ENCODE peak calls at places on chromosomes 2 and 18, in ten cellular contexts. One of them, this sample, is unnamed.

GRCh38 chr2:118130385-118130784 is 42.1 kb downstream of the INSIG2 start:
- DNase-seq in HepG2: no peak
- DNase-seq in tibial nerve: no peak
- DNase-seq in transverse colon: no peak
- DNase-seq in A549: no peak
- DNase-seq in sigmoid colon: no peak
- DNase-seq in H1: no peak
- DNase-seq in esophagus muscularis mucosa: no peak
- DNase-seq in suprapubic skin: no peak
- DNase-seq in stomach: no peak
- DNase-seq in this sample: no peak

GRCh38 chr18:53752968-53753367 is 471.5 kb downstream of the MBD2 start:
- DNase-seq in HepG2: no peak
- DNase-seq in tibial nerve: no peak
- DNase-seq in transverse colon: no peak
- DNase-seq in A549: no peak
- DNase-seq in sigmoid colon: no peak
- DNase-seq in H1: no peak
- DNase-seq in esophagus muscularis mucosa: no peak
- DNase-seq in suprapubic skin: no peak
- DNase-seq in stomach: no peak
- DNase-seq in this sample: no peak

GRCh38 chr2:176018708-176019107 is 16.6 kb upstream of the LNPK start:
- DNase-seq in HepG2: no peak
- DNase-seq in tibial nerve: no peak
- DNase-seq in transverse colon: no peak
- DNase-seq in A549: no peak
- DNase-seq in sigmoid colon: no peak
- DNase-seq in H1: no peak
- DNase-seq in esophagus muscularis mucosa: no peak
- DNase-seq in suprapubic skin: no peak
- DNase-seq in stomach: no peak
- DNase-seq in this sample: no peak

GRCh38 chr18:35590935-35591334 is 9.4 kb downstream of the GALNT1 start:
- DNase-seq in HepG2: peak
- DNase-seq in tibial nerve: no peak
- DNase-seq in transverse colon: no peak
- DNase-seq in A549: no peak
- DNase-seq in sigmoid colon: no peak
- DNase-seq in H1: no peak
- DNase-seq in esophagus muscularis mucosa: no peak
- DNase-seq in suprapubic skin: no peak
- DNase-seq in stomach: no peak
- DNase-seq in this sample: no peak

GRCh38 chr18:24826605-24827004 is 366.2 kb downstream of the HRH4 start:
- DNase-seq in HepG2: no peak
- DNase-seq in tibial nerve: no peak
- DNase-seq in transverse colon: no peak
- DNase-seq in A549: no peak
- DNase-seq in sigmoid colon: no peak
- DNase-seq in H1: no peak
- DNase-seq in esophagus muscularis mucosa: no peak
- DNase-seq in suprapubic skin: no peak
- DNase-seq in stomach: no peak
- DNase-seq in this sample: no peak

GRCh38 chr2:218831378-218831990 is at the start of gene PRKAG3:
- DNase-seq in HepG2: no peak
- DNase-seq in tibial nerve: no peak
- DNase-seq in transverse colon: no peak
- DNase-seq in A549: no peak
- DNase-seq in sigmoid colon: no peak
- DNase-seq in H1: no peak
- DNase-seq in esophagus muscularis mucosa: no peak
- DNase-seq in suprapubic skin: no peak
- DNase-seq in stomach: no peak
- DNase-seq in this sample: no peak

GRCh38 chr18:4207383-4207782 is 247.7 kb downstream of the DLGAP1 start:
- DNase-seq in HepG2: no peak
- DNase-seq in tibial nerve: no peak
- DNase-seq in transverse colon: no peak
- DNase-seq in A549: no peak
- DNase-seq in sigmoid colon: no peak
- DNase-seq in H1: peak
- DNase-seq in esophagus muscularis mucosa: no peak
- DNase-seq in suprapubic skin: no peak
- DNase-seq in stomach: no peak
- DNase-seq in this sample: no peak

GRCh38 chr2:136135924-136136906 is 18.3 kb upstream of the CXCR4 start:
- DNase-seq in HepG2: no peak
- DNase-seq in tibial nerve: no peak
- DNase-seq in transverse colon: peak
- DNase-seq in A549: no peak
- DNase-seq in sigmoid colon: no peak
- DNase-seq in H1: no peak
- DNase-seq in esophagus muscularis mucosa: no peak
- DNase-seq in suprapubic skin: no peak
- DNase-seq in stomach: peak
- DNase-seq in this sample: no peak

GRCh38 chr2:216911886-216912285 is 52.0 kb upstream of the TNP1 start:
- DNase-seq in HepG2: no peak
- DNase-seq in tibial nerve: no peak
- DNase-seq in transverse colon: no peak
- DNase-seq in A549: no peak
- DNase-seq in sigmoid colon: no peak
- DNase-seq in H1: no peak
- DNase-seq in esophagus muscularis mucosa: no peak
- DNase-seq in suprapubic skin: no peak
- DNase-seq in stomach: no peak
- DNase-seq in this sample: no peak

GRCh38 chr2:216911008-216911407 is 51.1 kb upstream of the TNP1 start:
- DNase-seq in HepG2: no peak
- DNase-seq in tibial nerve: no peak
- DNase-seq in transverse colon: no peak
- DNase-seq in A549: no peak
- DNase-seq in sigmoid colon: no peak
- DNase-seq in H1: no peak
- DNase-seq in esophagus muscularis mucosa: no peak
- DNase-seq in suprapubic skin: no peak
- DNase-seq in stomach: no peak
- DNase-seq in this sample: no peak

GRCh38 chr2:216915548-216916128 is 55.8 kb upstream of the TNP1 start:
- DNase-seq in HepG2: no peak
- DNase-seq in tibial nerve: no peak
- DNase-seq in transverse colon: no peak
- DNase-seq in A549: no peak
- DNase-seq in sigmoid colon: no peak
- DNase-seq in H1: no peak
- DNase-seq in esophagus muscularis mucosa: no peak
- DNase-seq in suprapubic skin: no peak
- DNase-seq in stomach: no peak
- DNase-seq in this sample: no peak

GRCh38 chr2:216916956-216917650 is 57.2 kb upstream of the TNP1 start:
- DNase-seq in HepG2: no peak
- DNase-seq in tibial nerve: no peak
- DNase-seq in transverse colon: no peak
- DNase-seq in A549: no peak
- DNase-seq in sigmoid colon: no peak
- DNase-seq in H1: no peak
- DNase-seq in esophagus muscularis mucosa: no peak
- DNase-seq in suprapubic skin: no peak
- DNase-seq in stomach: no peak
- DNase-seq in this sample: no peak

DNA sequence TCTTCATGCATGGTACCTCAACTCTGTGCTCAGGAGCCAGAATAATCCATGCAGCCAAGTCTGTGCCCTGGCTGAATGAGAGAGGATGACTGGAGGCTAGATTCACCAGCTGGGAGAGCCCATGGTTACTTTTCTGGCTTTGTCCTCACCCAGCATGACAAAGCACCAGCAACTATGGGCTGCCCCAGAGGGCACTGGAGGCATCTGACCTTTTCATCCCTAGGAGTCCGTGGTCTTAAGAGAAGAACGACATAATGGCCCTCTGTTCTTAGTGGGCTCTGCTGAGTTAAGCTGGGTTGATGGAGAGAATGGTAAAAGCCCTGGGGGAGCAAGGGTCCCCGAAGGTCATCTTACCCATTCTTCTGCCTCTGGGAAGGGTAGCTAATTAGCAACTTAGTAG is 54.6 kb upstream of the TNP1 start:
- DNase-seq in HepG2: no peak
- DNase-seq in tibial nerve: no peak
- DNase-seq in transverse colon: no peak
- DNase-seq in A549: no peak
- DNase-seq in sigmoid colon: no peak
- DNase-seq in H1: no peak
- DNase-seq in esophagus muscularis mucosa: no peak
- DNase-seq in suprapubic skin: no peak
- DNase-seq in stomach: no peak
- DNase-seq in this sample: no peak
- TF ChIP-seq EP300 in HepG2: no peak
- TF ChIP-seq EP300 in tibial nerve: no peak
- TF ChIP-seq EP300 in transverse colon: no peak
- TF ChIP-seq EP300 in A549: no peak
- TF ChIP-seq EP300 in sigmoid colon: no peak
- TF ChIP-seq EP300 in H1: no peak
- TF ChIP-seq EP300 in esophagus muscularis mucosa: no peak
- TF ChIP-seq EP300 in suprapubic skin: no peak
- TF ChIP-seq EP300 in stomach: no peak
- TF ChIP-seq EP300 in this sample: no peak

GRCh38 chr2:222423186-222423585 is 1.2 kb upstream of the SGPP2 start:
- DNase-seq in HepG2: no peak
- DNase-seq in tibial nerve: no peak
- DNase-seq in transverse colon: no peak
- DNase-seq in A549: no peak
- DNase-seq in sigmoid colon: no peak
- DNase-seq in H1: no peak
- DNase-seq in esophagus muscularis mucosa: peak
- DNase-seq in suprapubic skin: no peak
- DNase-seq in stomach: no peak
- DNase-seq in this sample: no peak

GRCh38 chr2:222423632-222424280 is 587 bp upstream of the SGPP2 start:
- DNase-seq in HepG2: no peak
- DNase-seq in tibial nerve: no peak
- DNase-seq in transverse colon: no peak
- DNase-seq in A549: no peak
- DNase-seq in sigmoid colon: no peak
- DNase-seq in H1: no peak
- DNase-seq in esophagus muscularis mucosa: peak
- DNase-seq in suprapubic skin: no peak
- DNase-seq in stomach: no peak
- DNase-seq in this sample: peak

GRCh38 chr2:222424281-222424728 is at the start of gene SGPP2:
- DNase-seq in HepG2: no peak
- DNase-seq in tibial nerve: no peak
- DNase-seq in transverse colon: peak
- DNase-seq in A549: no peak
- DNase-seq in sigmoid colon: no peak
- DNase-seq in H1: no peak
- DNase-seq in esophagus muscularis mucosa: peak
- DNase-seq in suprapubic skin: no peak
- DNase-seq in stomach: peak
- DNase-seq in this sample: peak

GRCh38 chr2:222426836-222427130 is 2.4 kb downstream of the SGPP2 start:
- DNase-seq in HepG2: no peak
- DNase-seq in tibial nerve: no peak
- DNase-seq in transverse colon: no peak
- DNase-seq in A549: no peak
- DNase-seq in sigmoid colon: no peak
- DNase-seq in H1: no peak
- DNase-seq in esophagus muscularis mucosa: no peak
- DNase-seq in suprapubic skin: no peak
- DNase-seq in stomach: no peak
- DNase-seq in this sample: no peak

GRCh38 chr2:222424729-222425671 is 657 bp downstream of the SGPP2 start:
- DNase-seq in HepG2: no peak
- DNase-seq in tibial nerve: no peak
- DNase-seq in transverse colon: peak
- DNase-seq in A549: no peak
- DNase-seq in sigmoid colon: no peak
- DNase-seq in H1: no peak
- DNase-seq in esophagus muscularis mucosa: peak
- DNase-seq in suprapubic skin: no peak
- DNase-seq in stomach: peak
- DNase-seq in this sample: peak
- H3K4me3 ChIP-seq in HepG2: no peak
- H3K4me3 ChIP-seq in tibial nerve: peak
- H3K4me3 ChIP-seq in transverse colon: peak
- H3K4me3 ChIP-seq in A549: peak
- H3K4me3 ChIP-seq in sigmoid colon: peak
- H3K4me3 ChIP-seq in H1: peak
- H3K4me3 ChIP-seq in esophagus muscularis mucosa: peak
- H3K4me3 ChIP-seq in suprapubic skin: peak
- H3K4me3 ChIP-seq in stomach: peak
- H3K4me3 ChIP-seq in this sample: peak

DNA sequence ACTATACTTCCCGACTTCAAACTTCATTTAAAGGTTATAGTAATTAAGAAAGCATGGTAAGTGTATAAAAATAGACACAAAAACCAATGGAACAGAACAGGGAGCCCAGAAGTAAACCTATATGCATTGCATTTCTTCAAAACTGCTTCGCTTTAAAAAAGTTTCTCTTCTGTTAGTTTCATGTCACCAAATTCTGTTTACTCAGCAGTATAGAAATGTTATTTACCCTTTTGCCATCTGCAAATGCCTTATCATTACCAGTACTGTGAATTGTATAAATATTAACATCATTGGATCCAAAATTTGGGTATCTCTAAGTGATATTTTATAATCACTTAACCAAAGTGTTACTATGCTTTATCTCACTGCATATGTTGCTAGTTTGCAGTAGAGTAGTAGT is 45.9 kb upstream of the ZNF638 start:
- DNase-seq in HepG2: no peak
- DNase-seq in tibial nerve: no peak
- DNase-seq in transverse colon: no peak
- DNase-seq in A549: no peak
- DNase-seq in sigmoid colon: no peak
- DNase-seq in H1: no peak
- DNase-seq in esophagus muscularis mucosa: no peak
- DNase-seq in suprapubic skin: no peak
- DNase-seq in stomach: no peak
- DNase-seq in this sample: no peak
- TF ChIP-seq EP300 in HepG2: no peak
- TF ChIP-seq EP300 in tibial nerve: no peak
- TF ChIP-seq EP300 in transverse colon: no peak
- TF ChIP-seq EP300 in A549: no peak
- TF ChIP-seq EP300 in sigmoid colon: no peak
- TF ChIP-seq EP300 in H1: no peak
- TF ChIP-seq EP300 in esophagus muscularis mucosa: no peak
- TF ChIP-seq EP300 in suprapubic skin: no peak
- TF ChIP-seq EP300 in stomach: no peak
- TF ChIP-seq EP300 in this sample: no peak

DNA sequence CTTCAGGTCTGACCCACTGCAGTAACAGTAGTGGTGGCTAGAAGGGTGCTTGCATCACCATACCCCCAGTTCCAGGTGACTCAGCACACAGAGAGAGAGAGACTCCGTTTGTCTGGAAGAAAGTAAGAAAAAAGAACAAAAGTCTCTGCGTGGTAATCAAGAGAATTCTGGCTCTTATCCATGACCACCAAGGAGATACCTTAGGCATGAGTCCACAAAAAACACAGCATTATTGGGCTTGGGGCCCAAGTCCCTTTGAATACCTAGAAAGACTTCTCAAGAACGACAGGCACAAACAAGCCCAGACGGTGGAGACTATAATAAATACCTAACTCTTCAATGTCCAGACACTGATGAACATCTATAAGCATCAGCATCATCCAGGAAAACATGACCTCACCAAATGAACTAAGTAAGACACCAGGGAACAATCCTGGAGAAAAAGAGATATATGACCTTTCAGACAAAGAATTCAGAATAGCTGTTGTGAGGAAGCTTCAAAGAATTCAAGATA is 21.7 kb upstream of the BAZ2B start:
- DNase-seq in HepG2: no peak
- DNase-seq in tibial nerve: no peak
- DNase-seq in transverse colon: no peak
- DNase-seq in A549: peak
- DNase-seq in sigmoid colon: no peak
- DNase-seq in H1: no peak
- DNase-seq in esophagus muscularis mucosa: no peak
- DNase-seq in suprapubic skin: no peak
- DNase-seq in stomach: no peak
- DNase-seq in this sample: no peak
- H3K4me3 ChIP-seq in HepG2: no peak
- H3K4me3 ChIP-seq in tibial nerve: no peak
- H3K4me3 ChIP-seq in transverse colon: no peak
- H3K4me3 ChIP-seq in A549: no peak
- H3K4me3 ChIP-seq in sigmoid colon: no peak
- H3K4me3 ChIP-seq in H1: no peak
- H3K4me3 ChIP-seq in esophagus muscularis mucosa: no peak
- H3K4me3 ChIP-seq in suprapubic skin: no peak
- H3K4me3 ChIP-seq in stomach: no peak
- H3K4me3 ChIP-seq in this sample: no peak

This sample was measured in ovary.